ENCODE peak calls at places on chromosomes 5 and 9, in five cellular contexts. D, X, W, A and E are unnamed samples.

GRCh38 chr5:113378960-113379541 is 55.7 kb downstream of the TSSK1B start:
- DNase-seq in D (peak; percentile 57), X (peak; percentile 39), W (no peak), A (peak; percentile 58), E (peak; percentile 25)

GRCh38 chr9:134600836-134601638 is 40.6 kb upstream of the COL5A1 start:
- DNase-seq in D (no peak), X (no peak), W (peak; percentile 59), A (no peak), E (no peak)

GRCh38 chr9:6931913-6932312 is 174.1 kb downstream of the KDM4C start:
- DNase-seq in D (peak; percentile 41), X (no peak), W (no peak), A (no peak), E (no peak)

GRCh38 chr9:77815260-77815659 is 167.1 kb upstream of the GNA14 start:
- DNase-seq in D (no peak), X (no peak), W (no peak), A (no peak), E (no peak)

GRCh38 chr5:174624754-174625506 is 99.5 kb upstream of the MSX2 start:
- DNase-seq in D (no peak), X (no peak), W (peak; percentile 10), A (no peak), E (no peak)

GRCh38 chr5:66415208-66415607 is 181.0 kb upstream of the MAST4 start:
- DNase-seq in D (no peak), X (no peak), W (no peak), A (no peak), E (no peak)

GRCh38 chr9:132181796-132182521 is 20.1 kb downstream of the NTNG2 start:
- DNase-seq in D (no peak), X (no peak), W (no peak), A (no peak), E (no peak)

GRCh38 chr9:16071400-16071799 is 518.6 kb downstream of the CCDC171 start:
- DNase-seq in D (no peak), X (no peak), W (no peak), A (no peak), E (no peak)

GRCh38 chr9:115373000-115373709 is 255.2 kb upstream of the TNC start:
- DNase-seq in D (peak; percentile 38), X (peak; percentile 74), W (no peak), A (no peak), E (no peak)

GRCh38 chr9:129317179-129318011 is 139.3 kb upstream of the IER5L start:
- DNase-seq in D (no peak), X (no peak), W (peak; percentile 75), A (no peak), E (no peak)

GRCh38 chr5:170648546-170648945 is 135.0 kb upstream of the GABRP start:
- DNase-seq in D (no peak), X (no peak), W (no peak), A (no peak), E (no peak)

GRCh38 chr9:114138537-114138936 is 16.8 kb upstream of the COL27A1 start:
- DNase-seq in D (no peak), X (no peak), W (no peak), A (no peak), E (peak; percentile 57)

GRCh38 chr5:8848997-8849585 is 696.8 kb downstream of the SEMA5A start:
- DNase-seq in D (no peak), X (no peak), W (no peak), A (no peak), E (no peak)

GRCh38 chr5:132471944-132472343 is 18.6 kb downstream of the IRF1 start:
- DNase-seq in D (peak; percentile 17), X (no peak), W (peak; percentile 57), A (no peak), E (peak; percentile 21)

GRCh38 chr5:134095887-134096589 is 18.4 kb upstream of the TCF7 start:
- DNase-seq in D (no peak), X (no peak), W (no peak), A (no peak), E (no peak)

GRCh38 chr5:57871496-57871895 is 388.9 kb upstream of the ACTBL2 start:
- DNase-seq in D (no peak), X (no peak), W (no peak), A (no peak), E (no peak)

GRCh38 chr9:35396560-35397215 is 93.2 kb upstream of the RUSC2 start:
- DNase-seq in D (no peak), X (no peak), W (no peak), A (no peak), E (no peak)

GRCh38 chr5:82586597-82586996 is 308.4 kb upstream of the RPS23 start:
- DNase-seq in D (no peak), X (no peak), W (no peak), A (no peak), E (no peak)

GRCh38 chr5:93433422-93433821 is 147.6 kb downstream of the NR2F1-AS1 start:
- DNase-seq in D (no peak), X (peak; percentile 70), W (no peak), A (no peak), E (no peak)

GRCh38 chr9:105053209-105053652 is 125.3 kb upstream of the ABCA1 start:
- DNase-seq in D (no peak), X (no peak), W (no peak), A (no peak), E (no peak)

GRCh38 chr5:74126294-74126693 is 500.3 kb downstream of the ARHGEF28 start:
- DNase-seq in D (no peak), X (no peak), W (no peak), A (no peak), E (no peak)

GRCh38 chr9:125988479-125989050 is 241.4 kb downstream of the PBX3 start:
- DNase-seq in D (no peak), X (no peak), W (peak; percentile 47), A (no peak), E (peak; percentile 17)

GRCh38 chr5:28216939-28217360 is 1178.6 kb upstream of the CDH9 start:
- DNase-seq in D (no peak), X (no peak), W (no peak), A (no peak), E (no peak)

GRCh38 chr9:136311433-136312375 is 7.8 kb upstream of the CCDC187 start:
- DNase-seq in D (peak; percentile 70), X (no peak), W (no peak), A (no peak), E (peak; percentile 68)

GRCh38 chr9:116359958-116360357 is 206.4 kb downstream of the PAPPA start:
- DNase-seq in D (no peak), X (no peak), W (no peak), A (no peak), E (no peak)

GRCh38 chr5:120082316-120083068 is 381.6 kb upstream of the PRR16 start:
- DNase-seq in D (no peak), X (no peak), W (no peak), A (no peak), E (no peak)

GRCh38 chr5:158456756-158457155 is 597.8 kb upstream of the CLINT1 start:
- DNase-seq in D (no peak), X (no peak), W (no peak), A (no peak), E (no peak)
- TF ChIP-seq CTCF in D (no peak), X (no peak), W (no peak), A (no peak), E (no peak)

GRCh38 chr5:109529987-109530386 is 120.2 kb upstream of the PJA2 start:
- DNase-seq in D (no peak), X (no peak), W (no peak), A (no peak), E (no peak)

GRCh38 chr5:109532773-109533364 is 123.1 kb upstream of the PJA2 start:
- DNase-seq in D (no peak), X (no peak), W (no peak), A (no peak), E (no peak)

GRCh38 chr5:109531262-109531661 is 121.5 kb upstream of the PJA2 start:
- DNase-seq in D (no peak), X (no peak), W (no peak), A (no peak), E (no peak)

GRCh38 chr5:109529520-109529919 is 119.7 kb upstream of the PJA2 start:
- DNase-seq in D (peak; percentile 31), X (no peak), W (no peak), A (peak; percentile 74), E (no peak)

GRCh38 chr5:109533847-109534272 is 124.1 kb upstream of the PJA2 start:
- DNase-seq in D (no peak), X (no peak), W (no peak), A (no peak), E (no peak)
- TF ChIP-seq POLR2AphosphoS5 in D (no peak), X (no peak), W (no peak), A (no peak), E (no peak)

DNA sequence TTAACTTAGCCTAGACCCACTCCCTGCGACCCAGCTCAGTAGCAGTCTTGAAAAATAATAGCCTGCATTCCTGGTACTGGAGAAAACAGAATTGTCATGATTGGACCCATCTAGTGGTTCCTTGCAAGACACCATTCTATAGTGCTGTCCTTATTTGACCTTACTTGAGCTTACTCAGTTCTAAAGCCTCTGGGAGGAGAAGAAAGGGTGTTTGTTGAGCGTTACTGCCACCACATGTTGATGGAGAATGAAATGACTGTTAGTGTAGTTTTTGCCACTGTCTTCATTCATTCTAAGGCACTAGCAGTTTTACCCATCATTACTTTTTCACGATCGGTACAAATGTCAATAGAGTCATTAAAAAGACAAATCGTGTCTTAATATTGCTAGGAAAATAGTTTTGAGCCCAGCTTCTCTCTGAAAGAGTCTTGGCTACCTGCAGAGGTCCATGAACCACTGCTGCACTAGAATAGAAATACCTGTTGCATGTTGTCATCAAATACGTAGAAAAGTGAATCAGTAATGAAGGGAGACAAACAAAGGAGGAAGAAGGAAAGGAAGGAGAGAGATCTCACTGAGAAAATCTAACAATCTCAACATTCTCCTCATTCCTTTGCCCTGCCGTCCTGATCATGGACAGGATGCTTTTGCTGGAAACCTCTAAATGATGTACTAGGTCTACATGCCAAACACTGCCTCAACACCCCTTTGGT is 96.0 kb downstream of the LIX1 start:
- DNase-seq in D (no peak), X (no peak), W (no peak), A (no peak), E (no peak)
- TF ChIP-seq CTCF in D (no peak), X (peak; percentile 15), W (no peak), A (no peak), E (no peak)

GRCh38 chr9:96612105-96612965 is 7.3 kb downstream of the CDC14B start:
- DNase-seq in D (peak; percentile 67), X (no peak), W (peak; percentile 82), A (peak; percentile 34), E (no peak)
- TF ChIP-seq POLR2AphosphoS5 in D (no peak), X (no peak), W (peak; percentile 65), A (peak; percentile 67), E (peak; percentile 59)